ENCODE peak calls at places on chromosomes 1 and 21, in five cellular contexts. S is NCI-H1092 treated with DMSO at 0.1 percent for 48 hours; G is GM13977; H is stimulated activated CD4-positive, alpha-beta T cell treated with anti-CD3 and anti-CD28 coated beads, Interleukin-1b, Interleukin-23, amount 100 ng/mL, for 24 hours; C is NCI-H774. D is an unnamed sample.

GRCh38 chr1:244552336-244552735 is 91.3 kb downstream of the CATSPERE start:
- DNase-seq in S (no peak), G (no peak), H (no peak), C (no peak), D (no peak)

GRCh38 chr1:35808376-35809155 is 750 bp downstream of the AGO4 start:
- DNase-seq in S (no peak), G (peak; percentile 30), H (no peak), C (peak; percentile 19), D (peak; percentile 20)

GRCh38 chr1:114979278-114979891 is 50.2 kb upstream of the TSHB start:
- DNase-seq in S (peak; percentile 18), G (peak; percentile 22), H (peak; percentile 49), C (peak; percentile 5), D (peak; percentile 65)

GRCh38 chr1:53015508-53015860 is 46.5 kb upstream of the PODN start:
- DNase-seq in S (no peak), G (no peak), H (no peak), C (no peak), D (no peak)

GRCh38 chr1:15762546-15762945 is 4.0 kb downstream of the FBLIM1 start:
- DNase-seq in S (no peak), G (peak; percentile 15), H (no peak), C (no peak), D (no peak)

GRCh38 chr1:26184883-26185282 is 5.5 kb upstream of the CATSPER4 start:
- DNase-seq in S (no peak), G (peak; percentile 33), H (no peak), C (no peak), D (no peak)

GRCh38 chr1:15513192-15513591 is 10.8 kb downstream of the CASP9 start:
- DNase-seq in S (no peak), G (no peak), H (no peak), C (no peak), D (no peak)

GRCh38 chr21:27606422-27606821 is 639.5 kb upstream of the ADAMTS5 start:
- DNase-seq in S (no peak), G (no peak), H (no peak), C (no peak), D (no peak)